ENCODE peak calls at places on chromosome 11, in eight cellular contexts. T is A549, K is K562, X is HCT116, Z is H1, E is endothelial cell of umbilical vein, Q is GM12878, N is HepG2. Y is an unnamed sample.

GRCh38 chr11:41245184-41245583 is 214.3 kb downstream of the LRRC4C start:
- DNase-seq in T (no peak), K (no peak), X (no peak), Z (no peak), E (no peak), Q (no peak), N (no peak), Y (no peak)

GRCh38 chr11:58629857-58630256 is 7.4 kb downstream of the CNTF start:
- DNase-seq in T (peak), K (peak), X (peak), Z (no peak), E (peak), Q (no peak), N (peak), Y (peak)

GRCh38 chr11:121659811-121660210 is 207.0 kb upstream of the SORL1-AS1 start:
- DNase-seq in T (no peak), K (no peak), X (no peak), Z (no peak), E (no peak), Q (no peak), N (no peak), Y (no peak)

GRCh38 chr11:78226684-78227680 is 38.3 kb downstream of the USP35 start:
- DNase-seq in T (no peak), K (no peak), X (no peak), Z (no peak), E (no peak), Q (peak), N (no peak), Y (no peak)

GRCh38 chr11:17256512-17256911 is 20.0 kb upstream of the NUCB2 start:
- DNase-seq in T (peak), K (no peak), X (no peak), Z (no peak), E (peak), Q (no peak), N (no peak), Y (no peak)

GRCh38 chr11:82547163-82547560 is 186.5 kb downstream of the FAM181B start:
- DNase-seq in T (no peak), K (no peak), X (no peak), Z (no peak), E (no peak), Q (no peak), N (no peak), Y (no peak)

GRCh38 chr11:120034881-120035620 is 102.9 kb downstream of the TRIM29 start:
- DNase-seq in T (no peak), K (no peak), X (no peak), Z (peak), E (no peak), Q (no peak), N (no peak), Y (no peak)

GRCh38 chr11:134038897-134039470 is 29.9 kb upstream of the JAM3 start:
- DNase-seq in T (no peak), K (no peak), X (no peak), Z (no peak), E (no peak), Q (no peak), N (no peak), Y (peak)

GRCh38 chr11:57191308-57191707 is 9.6 kb downstream of the LRRC55 start:
- DNase-seq in T (no peak), K (no peak), X (no peak), Z (no peak), E (no peak), Q (no peak), N (no peak), Y (no peak)

GRCh38 chr11:12529793-12530192 is 144.4 kb upstream of the TEAD1 start:
- DNase-seq in T (no peak), K (no peak), X (no peak), Z (no peak), E (no peak), Q (no peak), N (no peak), Y (no peak)

GRCh38 chr11:130103296-130103814 is 33.7 kb downstream of the APLP2 start:
- DNase-seq in T (no peak), K (no peak), X (no peak), Z (no peak), E (peak), Q (no peak), N (no peak), Y (peak)

GRCh38 chr11:43578346-43579170 is 102.0 kb upstream of the HSD17B12 start:
- DNase-seq in T (peak), K (no peak), X (no peak), Z (peak), E (no peak), Q (no peak), N (no peak), Y (peak)

GRCh38 chr11:130261546-130261945 is 53.2 kb downstream of the ZBTB44 start:
- DNase-seq in T (no peak), K (no peak), X (no peak), Z (no peak), E (no peak), Q (no peak), N (no peak), Y (no peak)

GRCh38 chr11:128251140-128251539 is 336.2 kb downstream of the ETS1 start:
- DNase-seq in T (no peak), K (no peak), X (no peak), Z (no peak), E (no peak), Q (no peak), N (no peak), Y (no peak)

GRCh38 chr11:57460756-57461749 is 725 bp downstream of the RTN4RL2 start:
- DNase-seq in T (no peak), K (peak), X (no peak), Z (peak), E (no peak), Q (no peak), N (no peak), Y (no peak)

GRCh38 chr11:66050581-66051231 is 1.5 kb upstream of the SF3B2 start:
- DNase-seq in T (no peak), K (no peak), X (no peak), Z (peak), E (no peak), Q (no peak), N (no peak), Y (no peak)

GRCh38 chr11:336666-337002 is 16.0 kb upstream of the IFITM3 start:
- DNase-seq in T (no peak), K (no peak), X (no peak), Z (no peak), E (peak), Q (no peak), N (no peak), Y (no peak)

GRCh38 chr11:96204721-96205459 is 138.1 kb downstream of the MAML2 start:
- DNase-seq in T (no peak), K (no peak), X (no peak), Z (no peak), E (no peak), Q (no peak), N (no peak), Y (no peak)

GRCh38 chr11:995752-996420 is 40.6 kb downstream of the MUC6 start:
- DNase-seq in T (no peak), K (peak), X (no peak), Z (no peak), E (no peak), Q (peak), N (no peak), Y (no peak)

GRCh38 chr11:33687733-33688479 is 12.7 kb downstream of the C11orf91 start:
- DNase-seq in T (peak), K (peak), X (peak), Z (peak), E (peak), Q (peak), N (peak), Y (peak)

GRCh38 chr11:106132582-106133354 is 55.3 kb downstream of the AASDHPPT start:
- DNase-seq in T (no peak), K (no peak), X (no peak), Z (no peak), E (no peak), Q (no peak), N (no peak), Y (no peak)

GRCh38 chr11:43574949-43575915 is 105.3 kb upstream of the HSD17B12 start:
- DNase-seq in T (peak), K (no peak), X (no peak), Z (peak), E (peak), Q (no peak), N (no peak), Y (peak)

GRCh38 chr11:27694992-27695391 is 5.3 kb downstream of the BDNF start:
- DNase-seq in T (peak), K (no peak), X (no peak), Z (no peak), E (peak), Q (no peak), N (no peak), Y (peak)

GRCh38 chr11:57453543-57454177 is 6.7 kb upstream of the RTN4RL2 start:
- DNase-seq in T (no peak), K (no peak), X (no peak), Z (no peak), E (no peak), Q (no peak), N (peak), Y (no peak)

GRCh38 chr11:35487532-35488078 is 37.8 kb downstream of the PAMR1 start:
- DNase-seq in T (peak), K (peak), X (peak), Z (peak), E (peak), Q (no peak), N (peak), Y (peak)

GRCh38 chr11:91067666-91068065 is 844.8 kb upstream of the CHORDC1 start:
- DNase-seq in T (no peak), K (no peak), X (no peak), Z (no peak), E (no peak), Q (no peak), N (no peak), Y (no peak)

GRCh38 chr11:44659641-44660040 is 67.1 kb upstream of the TSPAN18 start:
- DNase-seq in T (no peak), K (no peak), X (no peak), Z (no peak), E (no peak), Q (no peak), N (no peak), Y (no peak)

DNA sequence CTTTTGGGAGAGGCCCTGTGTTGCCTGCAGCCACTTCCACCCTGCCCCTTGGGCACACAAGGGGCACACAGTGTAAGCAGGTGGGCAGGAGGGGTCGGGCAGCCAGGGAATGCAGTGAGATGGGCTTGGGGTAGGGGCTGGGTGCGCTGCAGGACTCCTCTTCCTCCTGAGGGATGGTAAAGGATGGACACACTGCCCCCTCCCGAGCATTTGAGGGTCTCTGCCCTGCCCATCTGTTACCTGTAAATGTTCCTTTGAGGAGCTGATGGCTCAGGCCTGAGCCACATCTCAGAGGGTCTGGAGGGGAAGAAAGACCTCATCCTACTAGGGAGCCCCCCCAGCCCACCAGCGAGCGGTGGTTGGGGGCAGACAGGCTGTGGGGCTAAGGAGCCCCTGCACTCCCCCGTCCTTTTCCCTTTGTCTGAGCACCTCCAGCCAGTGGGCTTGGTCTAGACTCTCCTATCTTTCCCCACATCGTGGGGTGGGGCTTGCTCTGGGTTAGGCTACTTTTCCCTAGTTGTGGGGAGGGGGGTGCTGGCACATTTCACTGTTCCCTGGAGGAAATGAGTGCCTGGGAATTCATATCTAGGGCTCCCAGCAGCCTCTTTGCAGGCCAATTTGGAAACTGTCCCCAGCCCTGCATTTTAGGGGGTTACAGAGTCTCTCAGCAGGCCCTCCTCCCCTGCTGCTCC is 1.7 kb upstream of the TSSC4 start:
- DNase-seq in T (no peak), K (no peak), X (no peak), Z (no peak), E (no peak), Q (no peak), N (no peak), Y (no peak)
- TF ChIP-seq MAX in T (no peak), K (no peak), X (no peak), Z (no peak), E (no peak), Q (no peak), N (no peak), Y (no peak)

GRCh38 chr11:64285885-64286800 is 495 bp downstream of the GPR137 start:
- DNase-seq in T (peak), K (no peak), X (no peak), Z (peak), E (no peak), Q (no peak), N (no peak), Y (peak)
- TF ChIP-seq CTCF in T (peak), K (no peak), X (peak), Z (no peak), E (no peak), Q (peak), N (peak), Y (peak)

GRCh38 chr11:93740802-93741093 is 547 bp downstream of the TAF1D start:
- DNase-seq in T (peak), K (peak), X (no peak), Z (no peak), E (peak), Q (no peak), N (peak), Y (peak)

GRCh38 chr11:93740031-93740801 is 1.1 kb downstream of the TAF1D start:
- DNase-seq in T (peak), K (peak), X (no peak), Z (no peak), E (peak), Q (no peak), N (peak), Y (peak)

GRCh38 chr11:93741882-93742226 is 382 bp downstream of the C11orf54 start:
- DNase-seq in T (peak), K (peak), X (no peak), Z (no peak), E (no peak), Q (no peak), N (peak), Y (no peak)

GRCh38 chr11:93743316-93743715 is 1.8 kb downstream of the C11orf54 start:
- DNase-seq in T (peak), K (peak), X (no peak), Z (no peak), E (no peak), Q (no peak), N (no peak), Y (no peak)

GRCh38 chr11:93741094-93741881 is at the start of the genes C11orf54 and TAF1D:
- DNase-seq in T (peak), K (peak), X (peak), Z (peak), E (peak), Q (peak), N (peak), Y (peak)
- TF ChIP-seq POLR2A in T (peak), K (peak), X (peak), Z (peak), E (peak), Q (peak), N (peak), Y (peak)

GRCh38 chr11:86636275-86636674 is 36.1 kb downstream of the ME3 start:
- DNase-seq in T (peak), K (no peak), X (no peak), Z (no peak), E (no peak), Q (no peak), N (no peak), Y (no peak)

GRCh38 chr11:86637976-86638375 is 34.4 kb downstream of the ME3 start:
- DNase-seq in T (no peak), K (no peak), X (no peak), Z (no peak), E (no peak), Q (no peak), N (no peak), Y (peak)

GRCh38 chr11:86627776-86628455 is 44.5 kb downstream of the ME3 start:
- DNase-seq in T (no peak), K (no peak), X (no peak), Z (no peak), E (no peak), Q (no peak), N (no peak), Y (no peak)

GRCh38 chr11:86629070-86629706 is 43.2 kb downstream of the ME3 start:
- DNase-seq in T (no peak), K (no peak), X (no peak), Z (no peak), E (no peak), Q (no peak), N (no peak), Y (no peak)

GRCh38 chr11:86632499-86633269 is 39.7 kb downstream of the ME3 start:
- DNase-seq in T (peak), K (no peak), X (peak), Z (no peak), E (peak), Q (peak), N (peak), Y (peak)
- TF ChIP-seq MAX in T (peak), K (no peak), X (peak), Z (no peak), E (no peak), Q (no peak), N (no peak), Y (no peak)

GRCh38 chr11:60169264-60169915 is 13.5 kb downstream of the MS4A6A start:
- DNase-seq in T (peak), K (no peak), X (peak), Z (peak), E (peak), Q (no peak), N (peak), Y (peak)
- TF ChIP-seq CTCF in T (peak), K (peak), X (peak), Z (no peak), E (peak), Q (peak), N (peak), Y (peak)

GRCh38 chr11:108498046-108498815 is at the start of gene POGLUT3:
- DNase-seq in T (peak), K (peak), X (no peak), Z (peak), E (peak), Q (no peak), N (peak), Y (peak)
- TF ChIP-seq POLR2A in T (peak), K (no peak), X (peak), Z (no peak), E (peak), Q (peak), N (no peak), Y (peak)